ENCODE peak calls at places on chromosome 7, in six cellular contexts. K is DMS 273 treated with DMSO at 0.1 percent for 48 hours; V is hepatic stellate cell; X is frontal cortex; W is cerebellar cortex; R is stimulated activated CD8-positive, alpha-beta memory T cell treated with anti-CD3 and anti-CD28 coated beads, Interleukin-2, amount 100 ng/mL, for 1 hour. L is an unnamed sample.

GRCh38 chr7:117993377-117994003 is 120.2 kb upstream of the CTTNBP2 start:
- DNase-seq in X (peak; percentile 23), W (peak; percentile 41), R (no peak), K (no peak), V (peak; percentile 14), L (peak; percentile 3)

GRCh38 chr7:1950623-1951523 is 280.8 kb downstream of the ELFN1 start:
- DNase-seq in K (no peak), W (peak; percentile 28), X (no peak), R (no peak), V (no peak), L (no peak)

GRCh38 chr7:142030294-142030693 is 34.6 kb downstream of the MGAM start:
- DNase-seq in R (no peak), X (no peak), V (peak; percentile 17), K (no peak), W (no peak), L (no peak)

GRCh38 chr7:117705630-117706029 is 167.6 kb downstream of the CTTNBP2 start:
- DNase-seq in W (no peak), X (no peak), R (no peak), V (no peak), K (no peak), L (no peak)

GRCh38 chr7:103593691-103594090 is 147.7 kb upstream of the SLC26A5 start:
- DNase-seq in W (no peak), V (no peak), R (no peak), X (no peak), K (no peak), L (no peak)

GRCh38 chr7:104621332-104621731 is 292.9 kb downstream of the LHFPL3 start:
- DNase-seq in K (no peak), V (no peak), W (no peak), X (no peak), R (no peak), L (no peak)

GRCh38 chr7:155315977-155316376 is 18.3 kb downstream of the INSIG1 start:
- DNase-seq in W (no peak), K (no peak), R (no peak), V (no peak), X (no peak), L (no peak)

GRCh38 chr7:24017519-24017918 is 266.5 kb upstream of the NPY start:
- DNase-seq in X (no peak), K (no peak), R (no peak), W (no peak), V (no peak), L (no peak)

GRCh38 chr7:44293561-44294324 is 31.7 kb downstream of the CAMK2B start:
- DNase-seq in V (no peak), X (no peak), W (peak; percentile 69), R (no peak), K (no peak), L (peak; percentile 29)

GRCh38 chr7:25964483-25964961 is 187.5 kb upstream of the NFE2L3 start:
- DNase-seq in R (no peak), W (no peak), K (no peak), V (no peak), X (no peak), L (no peak)

GRCh38 chr7:73606801-73607691 is 17.3 kb downstream of the MLXIPL start:
- DNase-seq in W (peak; percentile 59), V (peak; percentile 84), X (peak; percentile 83), K (no peak), R (peak; percentile 35), L (peak; percentile 53)

L was measured in T47D.